ENCODE peak calls at places on chromosomes 1 and 21, in seven cellular contexts. D, F, K, Y, W, J and G are unnamed samples.

GRCh38 chr21:38839370-38839681 is 33.6 kb downstream of the ETS2 start:
- DNase-seq in F (no peak), J (no peak), Y (no peak), D (no peak), W (no peak), K (no peak), G (no peak)

GRCh38 chr1:164748253-164748899 is 189.4 kb downstream of the PBX1 start:
- DNase-seq in K (no peak), Y (peak), D (peak), J (no peak), W (no peak), F (no peak), G (no peak)

GRCh38 chr1:41607810-41608209 is 123.3 kb upstream of the EDN2 start:
- DNase-seq in J (no peak), W (no peak), K (no peak), F (no peak), D (no peak), Y (no peak), G (no peak)

GRCh38 chr21:37593740-37594471 is 227.3 kb downstream of the DYRK1A start:
- DNase-seq in Y (no peak), W (no peak), F (no peak), J (no peak), D (no peak), K (no peak), G (peak)

GRCh38 chr1:244114895-244115294 is 63.8 kb downstream of the ZBTB18 start:
- DNase-seq in W (no peak), D (no peak), Y (no peak), F (no peak), K (no peak), J (no peak), G (no peak)

GRCh38 chr1:236151739-236152424 is 9.5 kb downstream of the GPR137B start:
- DNase-seq in F (no peak), W (no peak), K (no peak), J (no peak), Y (no peak), D (no peak), G (no peak)

GRCh38 chr1:180563013-180563827 is 4.5 kb downstream of the OVAAL start:
- DNase-seq in D (no peak), F (no peak), K (no peak), W (peak), Y (peak), J (no peak), G (no peak)

GRCh38 chr1:234562336-234562735 is 47.6 kb downstream of the IRF2BP2 start:
- DNase-seq in Y (no peak), W (no peak), K (no peak), F (no peak), D (no peak), J (no peak), G (no peak)

GRCh38 chr21:42039911-42040351 is 29.8 kb upstream of the ZBTB21 start:
- DNase-seq in K (no peak), F (no peak), W (no peak), D (no peak), Y (peak), J (no peak), G (no peak)

GRCh38 chr21:45593162-45594022 is 50.1 kb upstream of the PCBP3 start:
- DNase-seq in W (no peak), F (no peak), Y (no peak), K (no peak), D (no peak), J (no peak), G (no peak)

GRCh38 chr1:100141192-100141591 is 8.2 kb downstream of the TRMT13 start:
- DNase-seq in D (no peak), Y (no peak), K (no peak), W (no peak), J (no peak), F (no peak), G (no peak)

GRCh38 chr1:228986093-228986904 is 251.0 kb downstream of the RHOU start:
- DNase-seq in F (no peak), Y (peak), K (no peak), W (no peak), J (no peak), D (no peak), G (peak)

GRCh38 chr1:167491586-167492408 is 26.5 kb downstream of the CD247 start:
- DNase-seq in Y (no peak), W (peak), K (no peak), F (peak), D (no peak), J (no peak), G (no peak)

GRCh38 chr1:29453502-29454240 is 217.3 kb downstream of the PTPRU start:
- DNase-seq in F (no peak), Y (peak), D (peak), J (no peak), W (peak), K (no peak), G (peak)

GRCh38 chr1:202940561-202940960 is 13.5 kb upstream of the KLHL12 start:
- DNase-seq in W (no peak), D (no peak), Y (no peak), K (no peak), F (no peak), J (no peak), G (no peak)

GRCh38 chr1:11455925-11456580 is 22.9 kb upstream of the DISP3 start:
- DNase-seq in K (no peak), Y (no peak), D (no peak), J (no peak), W (no peak), F (no peak), G (no peak)

GRCh38 chr1:218817747-218818146 is 355.9 kb upstream of the LYPLAL1 start:
- DNase-seq in D (no peak), F (no peak), K (no peak), Y (peak), W (no peak), J (no peak), G (peak)

GRCh38 chr1:187733234-187733633 is 904.5 kb downstream of the PLA2G4A start:
- DNase-seq in Y (no peak), D (no peak), W (no peak), K (no peak), F (no peak), J (no peak), G (no peak)

GRCh38 chr1:15123298-15123697 is 30.2 kb upstream of the TMEM51 start:
- DNase-seq in K (no peak), W (no peak), J (no peak), F (no peak), Y (no peak), D (no peak), G (no peak)

GRCh38 chr1:150516616-150517015 is 1.1 kb downstream of the FALEC start:
- DNase-seq in Y (peak), F (no peak), W (peak), D (no peak), J (no peak), K (no peak), G (no peak)

GRCh38 chr1:179953974-179954493 is 576 bp upstream of the CEP350 start:
- DNase-seq in J (no peak), Y (peak), F (peak), K (no peak), W (peak), D (no peak), G (no peak)

GRCh38 chr1:89821322-89822108 is 683 bp downstream of the LRRC8D start:
- DNase-seq in D (no peak), J (no peak), Y (no peak), W (peak), K (peak), F (peak), G (peak)

GRCh38 chr1:52658795-52659194 is 25.8 kb downstream of the SHISAL2A start:
- DNase-seq in J (no peak), K (no peak), D (no peak), W (no peak), Y (no peak), F (no peak), G (no peak)
- H3K4me3 ChIP-seq in J (no peak), K (no peak), D (no peak), W (no peak), Y (no peak), F (no peak), G (no peak)

GRCh38 chr1:978069-978834 is 3.6 kb downstream of the PERM1 start:
- DNase-seq in Y (no peak), K (no peak), D (no peak), W (peak), J (no peak), F (no peak), G (no peak)

GRCh38 chr1:974293-974640 is 7.6 kb downstream of the PERM1 start:
- DNase-seq in W (no peak), F (no peak), K (no peak), D (no peak), Y (no peak), J (no peak), G (no peak)

GRCh38 chr1:974687-975328 is 7.1 kb downstream of the PERM1 start:
- DNase-seq in W (no peak), F (no peak), J (no peak), K (no peak), D (no peak), Y (no peak), G (no peak)

GRCh38 chr1:975365-975764 is 6.5 kb downstream of the PERM1 start:
- DNase-seq in F (no peak), K (no peak), J (no peak), D (no peak), Y (no peak), W (no peak), G (no peak)

DNA sequence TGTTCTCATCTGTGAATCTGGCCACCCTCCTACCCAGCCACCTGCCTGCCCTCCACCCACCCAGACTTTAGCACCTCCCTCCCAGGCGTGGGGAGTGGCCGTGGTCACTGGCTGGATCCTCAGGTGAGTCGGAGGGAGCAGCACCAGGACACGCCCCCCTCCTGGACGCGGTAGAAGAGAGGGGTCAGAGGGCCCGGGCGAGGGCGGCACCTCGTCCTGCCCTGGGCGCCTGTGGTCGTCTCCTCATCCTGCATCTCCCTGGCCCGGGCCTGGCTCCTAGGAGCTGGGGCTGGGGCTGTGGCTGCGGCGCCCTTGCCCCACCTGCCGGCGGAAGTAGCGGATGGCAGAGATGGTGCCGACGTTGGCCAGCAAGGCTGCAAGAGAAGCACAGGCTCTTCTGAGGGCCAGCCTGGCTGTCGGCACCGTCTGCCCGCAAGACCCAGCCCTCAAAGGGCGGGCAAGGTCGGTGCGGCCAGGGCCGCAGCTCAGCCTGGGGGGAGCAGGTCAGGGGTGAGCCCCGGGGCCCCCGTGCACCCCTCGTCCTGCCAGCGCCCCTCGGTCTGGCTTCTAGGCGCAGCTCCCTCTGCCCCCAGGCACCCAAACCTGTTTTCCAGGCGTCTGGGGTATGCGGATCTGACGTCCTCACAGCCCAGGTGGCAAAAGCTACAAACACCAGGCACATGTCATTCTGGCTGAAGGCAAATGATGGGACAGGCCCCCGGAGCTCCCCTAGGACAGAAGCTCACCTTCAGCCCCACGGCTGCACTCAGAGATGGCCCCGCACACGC is 5.8 kb downstream of the PERM1 start:
- DNase-seq in F (no peak), J (no peak), D (no peak), W (peak), Y (peak), K (peak), G (peak)
- H3K4me3 ChIP-seq in F (peak), J (peak), D (no peak), W (peak), Y (no peak), K (no peak), G (no peak)

DNA sequence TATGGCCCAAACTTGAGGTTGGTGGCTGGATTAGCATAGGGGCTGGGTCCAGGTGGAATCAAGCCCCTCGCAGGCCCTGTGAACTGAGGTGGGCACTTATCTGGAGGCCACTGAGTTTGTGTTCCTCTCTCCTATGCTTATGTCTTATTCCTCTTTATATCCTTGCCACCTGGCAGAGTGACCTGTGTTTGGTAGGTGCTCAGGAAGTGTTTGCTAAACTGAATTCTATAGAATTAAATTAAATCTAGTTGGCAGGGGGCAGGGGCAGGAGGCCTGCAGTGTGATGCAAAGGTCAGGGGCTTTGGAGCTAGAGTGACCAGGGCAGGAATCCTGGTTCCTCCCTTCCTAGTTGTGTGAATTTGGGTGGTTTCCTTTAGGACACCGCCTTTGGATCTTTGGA is 1.1 kb upstream of the TMEM9 start:
- DNase-seq in D (no peak), K (no peak), Y (no peak), J (no peak), W (no peak), F (no peak), G (no peak)
- H3K4me3 ChIP-seq in D (no peak), K (no peak), Y (no peak), J (no peak), W (no peak), F (no peak), G (no peak)

GRCh38 chr1:2288816-2289536 is 60.9 kb downstream of the SKI start:
- DNase-seq in K (no peak), F (no peak), D (no peak), W (no peak), J (no peak), Y (no peak), G (no peak)

GRCh38 chr1:2288308-2288707 is 60.2 kb downstream of the SKI start:
- DNase-seq in J (no peak), F (no peak), Y (no peak), K (no peak), D (no peak), W (no peak), G (no peak)

GRCh38 chr1:2290595-2291510 is 62.7 kb downstream of the SKI start:
- DNase-seq in K (peak), D (no peak), Y (peak), J (peak), W (peak), F (peak), G (no peak)

GRCh38 chr1:2289607-2290006 is 61.5 kb downstream of the SKI start:
- DNase-seq in J (no peak), Y (no peak), F (no peak), W (no peak), K (no peak), D (no peak), G (peak)

DNA sequence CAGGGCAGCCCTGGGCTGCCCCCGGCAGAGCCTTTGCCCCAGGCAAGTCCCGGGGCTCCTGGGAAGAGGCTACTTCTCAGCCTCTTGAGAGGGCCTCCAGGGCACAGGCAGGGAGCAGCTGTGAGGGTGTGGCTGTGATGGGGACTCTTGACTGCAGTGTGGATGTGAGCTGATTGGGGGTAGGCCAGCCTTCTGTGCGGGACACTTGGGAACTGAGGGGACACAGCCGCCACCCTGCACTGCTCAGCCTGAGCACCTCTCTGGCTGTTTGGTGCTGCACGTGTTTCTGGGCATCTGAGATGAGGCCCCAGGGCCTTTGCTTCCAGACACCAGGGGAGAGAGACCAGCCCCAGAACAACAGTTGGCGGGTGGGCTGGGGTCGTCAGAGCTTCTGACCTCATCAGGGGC is 62.1 kb downstream of the SKI start:
- DNase-seq in Y (no peak), K (no peak), J (no peak), W (no peak), D (no peak), F (no peak), G (no peak)
- H3K4me3 ChIP-seq in Y (no peak), K (peak), J (peak), W (no peak), D (no peak), F (peak), G (no peak)

GRCh38 chr1:212691561-212692071 is 8.0 kb downstream of the BATF3 start:
- DNase-seq in Y (no peak), D (no peak), J (no peak), K (no peak), F (no peak), W (no peak), G (no peak)
- H3K4me3 ChIP-seq in Y (no peak), D (no peak), J (no peak), K (no peak), F (no peak), W (no peak), G (no peak)

DNA sequence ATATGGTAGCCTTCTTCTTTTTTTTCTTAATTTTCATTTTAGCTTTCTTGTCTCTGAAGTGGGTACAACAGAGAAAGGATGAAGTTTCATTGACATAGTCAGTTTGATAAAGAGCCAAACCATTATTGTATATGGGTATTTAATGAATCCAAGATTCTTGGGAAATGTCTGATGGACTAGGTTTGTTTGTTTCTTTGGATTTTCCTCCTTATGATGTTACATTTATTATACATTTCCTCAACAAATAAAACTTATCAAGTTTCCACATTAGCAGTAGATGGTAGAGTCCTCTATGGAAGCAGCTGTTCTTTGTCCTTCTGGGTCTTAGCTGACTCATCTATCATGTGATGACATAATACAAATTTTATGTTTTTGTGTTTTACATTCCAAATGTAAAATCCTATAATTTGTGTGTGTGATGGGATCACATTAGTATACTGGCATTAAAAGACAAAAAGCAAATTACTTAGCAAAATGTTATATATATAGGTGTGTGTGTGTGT is 6.0 kb downstream of the COL24A1 start:
- DNase-seq in W (no peak), Y (peak), D (no peak), K (no peak), J (no peak), F (no peak), G (peak)
- H3K4me3 ChIP-seq in W (no peak), Y (no peak), D (no peak), K (no peak), J (no peak), F (no peak), G (no peak)

GRCh38 chr1:30756545-30757195 is 904 bp downstream of the LAPTM5 start:
- DNase-seq in J (peak), Y (peak), D (no peak), K (peak), F (peak), W (peak), G (no peak)

GRCh38 chr1:30754684-30755171 is 2.8 kb downstream of the LAPTM5 start:
- DNase-seq in D (no peak), W (no peak), J (no peak), Y (no peak), F (peak), K (no peak), G (no peak)

GRCh38 chr1:30755334-30755733 is 2.2 kb downstream of the LAPTM5 start:
- DNase-seq in D (no peak), F (no peak), W (no peak), J (no peak), Y (no peak), K (no peak), G (no peak)

GRCh38 chr1:30756206-30756544 is 1.4 kb downstream of the LAPTM5 start:
- DNase-seq in W (no peak), J (no peak), Y (no peak), F (no peak), D (no peak), K (no peak), G (no peak)

GRCh38 chr1:30755746-30756145 is 1.8 kb downstream of the LAPTM5 start:
- DNase-seq in Y (no peak), D (no peak), K (no peak), J (no peak), W (no peak), F (no peak), G (no peak)
- H3K4me3 ChIP-seq in Y (no peak), D (no peak), K (peak), J (peak), W (no peak), F (peak), G (no peak)

DNA sequence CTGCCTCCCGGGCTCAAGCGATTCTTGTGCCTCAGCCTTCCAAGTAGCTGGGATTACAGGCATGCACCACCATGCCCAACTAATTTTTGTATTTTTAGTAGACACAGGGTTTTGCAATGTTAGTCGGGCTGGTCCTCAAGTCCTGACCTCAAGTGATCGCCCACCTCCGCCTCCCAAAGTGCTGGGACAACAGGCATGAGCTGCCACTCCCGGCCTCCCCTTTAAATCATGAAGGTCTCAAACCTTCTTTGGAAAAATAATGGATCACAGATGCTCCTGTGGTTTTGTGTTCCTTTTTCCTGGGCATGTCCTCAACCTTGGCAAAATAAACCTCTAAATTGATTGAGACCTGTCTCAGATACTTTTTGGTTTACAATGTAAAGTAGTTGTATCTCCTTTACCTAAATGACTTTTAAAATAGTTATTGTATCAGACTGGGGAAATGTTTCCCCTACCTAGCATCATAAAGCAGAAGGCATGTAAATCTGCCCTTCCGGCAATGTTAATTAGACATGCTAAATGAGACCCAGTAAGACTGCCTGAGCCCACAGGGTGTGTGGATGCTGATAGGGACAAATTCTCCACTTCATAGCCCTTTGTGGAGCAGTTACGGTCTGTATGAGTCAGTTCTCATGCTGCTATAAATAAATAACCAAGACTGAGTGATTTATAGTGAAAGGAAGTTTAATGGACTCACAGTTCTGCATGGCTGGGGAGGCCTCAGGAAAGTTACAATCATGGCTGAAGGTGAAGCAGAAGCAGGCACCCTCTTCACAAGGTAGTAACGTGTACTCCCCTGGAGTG is 27.8 kb downstream of the CBR1 start:
- DNase-seq in J (no peak), W (peak), F (no peak), D (no peak), Y (peak), K (no peak), G (no peak)
- H3K4me3 ChIP-seq in J (no peak), W (no peak), F (no peak), D (no peak), Y (no peak), K (no peak), G (no peak)

DNA sequence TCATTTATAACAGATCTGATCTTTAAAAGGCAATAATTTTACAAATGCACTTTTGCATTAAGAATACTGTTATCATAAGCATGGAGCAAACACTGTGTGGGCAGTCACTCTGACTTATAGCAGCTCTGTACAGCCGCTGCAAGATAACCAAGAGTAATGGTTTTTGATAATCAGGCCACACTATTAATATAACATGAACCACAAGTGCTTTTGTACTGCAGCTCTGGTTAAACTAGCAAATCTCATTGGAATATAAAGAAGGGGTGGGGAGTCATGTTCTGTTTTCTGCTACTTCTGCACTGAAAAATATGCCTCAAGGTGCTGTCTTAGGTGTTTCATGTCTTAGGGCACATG is 357.4 kb downstream of the LMO4 start:
- DNase-seq in J (no peak), W (no peak), K (no peak), Y (no peak), F (no peak), D (no peak), G (no peak)
- H3K4me3 ChIP-seq in J (no peak), W (no peak), K (no peak), Y (no peak), F (no peak), D (no peak), G (no peak)